ENCODE peak calls at places on chromosomes 7 and 10, in five cellular contexts. U is right lobe of liver, J is cardiac fibroblast, T is lower lobe of right lung, L is K562. A is an unnamed sample.
A peak's percentile ranks its signal among the peaks of the same experiment; 100 is the strongest.

GRCh38 chr10:340646-341045 is 205.4 kb downstream of the ZMYND11 start:
- DNase-seq in U (no peak), J (no peak), T (no peak), L (no peak), A (no peak)

GRCh38 chr7:155844019-155844453 is 31.8 kb upstream of the SHH start:
- DNase-seq in U (peak; percentile 67), J (no peak), T (peak; percentile 91), L (no peak), A (no peak)

GRCh38 chr7:18495412-18496335 is at the start of gene HDAC9:
- DNase-seq in U (no peak), J (peak; percentile 75), T (no peak), L (no peak), A (no peak)

GRCh38 chr10:69951658-69952057 is 101.0 kb upstream of the MACROH2A2 start:
- DNase-seq in U (no peak), J (no peak), T (no peak), L (no peak), A (no peak)

GRCh38 chr10:58856508-58857240 is 319.8 kb upstream of the PHYHIPL start:
- DNase-seq in U (no peak), J (peak; percentile 99), T (no peak), L (no peak), A (no peak)

GRCh38 chr7:93030605-93031225 is 87.1 kb downstream of the SAMD9 start:
- DNase-seq in U (no peak), J (no peak), T (no peak), L (no peak), A (no peak)

GRCh38 chr7:105691029-105691691 is 109.9 kb upstream of the EFCAB10 start:
- DNase-seq in U (no peak), J (peak; percentile 65), T (no peak), L (no peak), A (no peak)

GRCh38 chr7:88278881-88279280 is 27.8 kb downstream of the STEAP4 start:
- DNase-seq in U (no peak), J (peak; percentile 30), T (no peak), L (no peak), A (no peak)

GRCh38 chr7:43294080-43294630 is 181.7 kb downstream of the HECW1 start:
- DNase-seq in U (no peak), J (peak; percentile 76), T (no peak), L (no peak), A (no peak)

GRCh38 chr10:99661370-99661749 is 2.1 kb downstream of the ENTPD7 start:
- DNase-seq in U (no peak), J (peak; percentile 94), T (no peak), L (no peak), A (no peak)

GRCh38 chr7:90256778-90257177 is 11.8 kb downstream of the CFAP69 start:
- DNase-seq in U (no peak), J (no peak), T (no peak), L (no peak), A (no peak)

GRCh38 chr7:641269-641671 is 85.2 kb upstream of the DNAAF5 start:
- DNase-seq in U (no peak), J (peak; percentile 17), T (no peak), L (peak; percentile 53), A (no peak)

GRCh38 chr10:75497997-75498797 is 66.8 kb downstream of the LRMDA start:
- DNase-seq in U (no peak), J (peak; percentile 60), T (no peak), L (no peak), A (no peak)

GRCh38 chr10:122974034-122974433 is 6.2 kb upstream of the PSTK start:
- DNase-seq in U (no peak), J (no peak), T (no peak), L (no peak), A (no peak)

GRCh38 chr7:129169171-129169643 is 19.2 kb upstream of the SMO start:
- DNase-seq in U (peak; percentile 61), J (no peak), T (no peak), L (peak; percentile 83), A (no peak)

DNA sequence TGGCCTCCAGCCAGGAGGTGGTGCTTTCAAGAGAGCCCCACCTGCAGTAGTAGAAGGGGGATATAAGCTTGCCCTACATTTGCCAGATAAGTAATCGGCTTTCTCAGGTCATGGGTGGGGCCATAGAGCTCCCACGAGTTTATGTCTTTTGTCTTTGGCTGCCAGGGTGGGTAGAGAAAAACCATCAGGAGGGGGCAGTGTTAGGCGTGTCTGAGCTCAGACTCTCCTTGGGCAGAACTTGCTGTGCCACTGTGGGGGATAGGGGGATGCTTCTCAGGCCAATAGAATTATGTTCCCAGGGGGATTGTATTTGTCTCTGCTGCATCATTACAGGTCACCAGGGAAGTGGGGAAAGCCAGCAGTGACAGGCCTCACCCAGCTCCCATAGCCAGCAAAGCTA is 12.3 kb upstream of the MRPS33 start:
- DNase-seq in U (no peak), J (no peak), T (no peak), L (no peak), A (no peak)
- TF ChIP-seq CTCF in U (no peak), J (no peak), T (no peak), L (no peak), A (no peak)

DNA sequence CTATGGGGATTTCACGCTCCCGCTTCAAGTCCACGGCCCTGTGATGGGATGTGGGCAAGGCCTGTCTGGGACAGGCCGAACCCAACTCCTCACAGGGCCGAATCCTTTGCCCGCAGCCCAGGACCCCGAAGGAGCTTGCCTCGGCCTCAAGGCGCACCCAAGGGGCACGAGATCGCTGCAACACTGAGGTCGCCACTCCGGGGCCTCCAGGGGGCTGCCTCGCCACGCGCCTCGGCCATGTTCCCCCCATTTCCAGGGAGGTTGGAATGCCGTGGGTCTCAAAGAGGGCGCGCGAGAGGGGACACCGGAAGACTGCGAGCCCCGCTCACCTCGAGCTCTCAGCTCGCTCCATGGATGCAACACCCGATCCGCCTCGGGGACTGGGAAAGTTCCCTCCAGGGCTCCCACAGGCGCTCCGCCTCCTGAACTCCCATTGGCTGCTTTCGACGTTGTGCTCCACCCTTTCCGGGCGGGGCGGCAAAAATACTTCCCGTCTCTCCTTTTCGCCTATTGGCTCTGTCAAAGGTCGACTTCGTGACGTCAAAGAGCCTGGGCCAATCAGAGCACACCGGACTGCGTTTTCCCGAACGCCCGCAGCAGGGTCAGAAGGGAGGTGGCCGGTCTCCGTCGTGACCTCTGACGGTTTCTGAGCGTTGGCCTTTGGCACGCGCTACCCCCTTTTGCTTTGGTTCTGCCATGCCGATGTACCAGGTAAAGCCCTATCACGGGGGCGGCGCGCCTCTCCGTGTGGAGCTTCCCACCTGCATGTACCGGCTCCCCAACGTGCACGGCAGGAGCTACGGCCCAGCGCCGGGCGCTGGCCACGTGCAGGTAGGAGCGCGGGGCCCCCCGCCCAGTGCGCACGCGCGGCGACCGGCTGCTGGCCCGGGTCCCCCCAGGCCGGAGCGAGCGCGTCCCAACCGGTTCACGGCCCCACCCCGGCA is at the start of the genes AIMP2 and PMS2:
- DNase-seq in U (peak; percentile 98), J (peak; percentile 99), T (peak; percentile 98), L (peak; percentile 96), A (peak; percentile 99)
- TF ChIP-seq CTCF in U (no peak), J (no peak), T (no peak), L (peak; percentile 22), A (peak; percentile 53)

GRCh38 chr10:52951819-52952218 is 179.2 kb upstream of the MBL2 start:
- DNase-seq in U (peak; percentile 61), J (peak; percentile 18), T (no peak), L (peak; percentile 6), A (no peak)
- TF ChIP-seq CTCF in U (peak; percentile 67), J (peak; percentile 16), T (peak; percentile 29), L (peak; percentile 18), A (peak; percentile 62)

GRCh38 chr7:138701312-138701923 is at the start of gene SVOPL:
- DNase-seq in U (no peak), J (no peak), T (no peak), L (no peak), A (peak; percentile 22)
- TF ChIP-seq CTCF in U (no peak), J (no peak), T (no peak), L (no peak), A (no peak)

GRCh38 chr7:116802144-116802747 is 60.1 kb upstream of the CAPZA2 start:
- DNase-seq in U (no peak), J (peak; percentile 25), T (no peak), L (no peak), A (no peak)

GRCh38 chr7:116804459-116804858 is 57.9 kb upstream of the CAPZA2 start:
- DNase-seq in U (no peak), J (no peak), T (no peak), L (no peak), A (no peak)

GRCh38 chr7:116801092-116801710 is 61.2 kb upstream of the CAPZA2 start:
- DNase-seq in U (no peak), J (peak; percentile 87), T (no peak), L (no peak), A (no peak)

GRCh38 chr7:116800594-116800993 is 61.8 kb upstream of the CAPZA2 start:
- DNase-seq in U (no peak), J (no peak), T (no peak), L (no peak), A (no peak)

DNA sequence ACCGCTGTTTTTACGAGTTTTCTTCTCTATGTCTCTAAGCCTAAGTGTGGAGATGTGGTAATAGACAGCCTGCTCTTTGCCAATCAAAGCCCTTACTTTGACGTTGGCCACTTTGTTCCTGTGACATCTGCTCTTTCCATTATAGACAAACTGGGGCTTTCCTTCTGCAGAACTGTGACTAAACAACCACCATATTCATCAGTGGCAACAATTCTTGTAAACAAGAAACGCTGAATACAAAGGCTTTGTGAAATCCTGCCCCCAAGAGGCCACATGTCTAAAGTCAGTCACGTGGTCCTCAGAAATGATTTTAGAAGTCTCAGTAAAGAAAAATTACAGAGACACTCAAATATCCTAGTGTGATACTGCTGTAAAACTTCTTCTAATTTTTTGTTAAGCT is 59.6 kb upstream of the CAPZA2 start:
- DNase-seq in U (no peak), J (peak; percentile 89), T (no peak), L (peak; percentile 62), A (no peak)
- TF ChIP-seq CTCF in U (peak; percentile 59), J (peak; percentile 30), T (peak; percentile 42), L (peak; percentile 82), A (peak; percentile 81)

DNA sequence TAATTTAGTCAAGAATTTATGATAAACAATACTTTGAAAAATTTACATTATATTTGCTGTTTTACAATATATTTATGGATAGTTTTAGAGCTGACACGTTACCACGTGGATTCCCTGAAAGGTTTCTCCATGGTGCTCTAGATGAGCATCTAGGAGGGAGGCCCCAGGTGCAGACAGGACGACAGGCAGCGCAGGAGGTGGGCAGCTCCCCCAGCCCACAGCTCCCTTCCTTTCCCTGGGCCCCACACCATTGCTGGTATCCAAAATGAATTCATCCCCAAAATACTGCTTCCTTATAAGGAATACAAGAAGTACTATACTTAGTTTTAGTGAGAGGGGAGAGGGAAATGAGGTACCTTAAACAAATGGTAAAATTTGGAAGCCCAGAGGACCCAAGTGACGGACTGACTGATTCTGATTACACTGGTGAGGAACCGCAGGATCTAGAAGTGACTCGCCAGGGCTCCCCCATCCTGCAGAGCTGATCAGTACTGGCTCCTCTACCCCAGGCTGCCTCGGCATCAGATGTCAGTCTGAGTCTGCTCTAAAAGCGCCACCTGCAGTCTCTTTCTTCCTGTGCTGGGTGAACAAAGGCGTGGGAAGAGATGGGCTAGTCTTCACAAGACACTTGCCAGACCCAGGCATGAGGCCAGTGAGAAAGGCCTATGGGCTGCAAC is 89.2 kb downstream of the DLG5 start:
- DNase-seq in U (no peak), J (peak; percentile 36), T (no peak), L (peak; percentile 83), A (no peak)
- TF ChIP-seq CTCF in U (no peak), J (no peak), T (no peak), L (peak; percentile 73), A (peak; percentile 61)

A was measured in chondrocyte.